ENCODE peak calls at places on chromosomes 16 and 17, in four cellular contexts. One of them, this sample, is unnamed.

GRCh38 chr16:86067516-86067915 is 168.6 kb downstream of the IRF8 start:
- DNase-seq in HT1080: no peak
- DNase-seq in GM23248: no peak
- DNase-seq in amniotic stem cell: no peak
- DNase-seq in this sample: no peak

GRCh38 chr17:43416998-43417891 is 18.5 kb downstream of the ARL4D start:
- DNase-seq in GM23248: peak
- DNase-seq in amniotic stem cell: no peak
- DNase-seq in HT1080: no peak
- DNase-seq in this sample: peak

GRCh38 chr17:75525806-75526554 is 483 bp downstream of the LLGL2 start:
- DNase-seq in HT1080: no peak
- DNase-seq in amniotic stem cell: no peak
- DNase-seq in GM23248: no peak
- DNase-seq in this sample: no peak

GRCh38 chr16:52491216-52491615 is 55.7 kb downstream of the TOX3 start:
- DNase-seq in GM23248: no peak
- DNase-seq in amniotic stem cell: no peak
- DNase-seq in HT1080: peak
- DNase-seq in this sample: no peak

GRCh38 chr17:412211-413015 is 59.8 kb upstream of the RPH3AL start:
- DNase-seq in HT1080: peak
- DNase-seq in GM23248: peak
- DNase-seq in amniotic stem cell: peak
- DNase-seq in this sample: peak

GRCh38 chr17:50560185-50560824 is at the start of gene CACNA1G:
- DNase-seq in amniotic stem cell: peak
- DNase-seq in GM23248: peak
- DNase-seq in HT1080: peak
- DNase-seq in this sample: peak

GRCh38 chr17:19676901-19677300 is 28.4 kb downstream of the ALDH3A2 start:
- DNase-seq in GM23248: no peak
- DNase-seq in HT1080: no peak
- DNase-seq in amniotic stem cell: no peak
- DNase-seq in this sample: no peak

GRCh38 chr16:7487896-7488295 is 155.3 kb downstream of the RBFOX1 start:
- DNase-seq in GM23248: no peak
- DNase-seq in HT1080: no peak
- DNase-seq in amniotic stem cell: no peak
- DNase-seq in this sample: no peak

GRCh38 chr17:49434821-49435581 is 20.3 kb upstream of the PHB1 start:
- DNase-seq in GM23248: peak
- DNase-seq in HT1080: peak
- DNase-seq in amniotic stem cell: peak
- DNase-seq in this sample: peak

GRCh38 chr17:47995241-47995935 is 24.5 kb downstream of the CDK5RAP3 start:
- DNase-seq in HT1080: no peak
- DNase-seq in amniotic stem cell: no peak
- DNase-seq in GM23248: no peak
- DNase-seq in this sample: no peak

GRCh38 chr16:67530013-67530939 is 1.6 kb downstream of the RIPOR1 start:
- DNase-seq in HT1080: peak
- DNase-seq in GM23248: peak
- DNase-seq in amniotic stem cell: peak
- DNase-seq in this sample: peak

GRCh38 chr17:50050431-50051032 is 5.4 kb upstream of the ITGA3 start:
- DNase-seq in amniotic stem cell: no peak
- DNase-seq in GM23248: no peak
- DNase-seq in HT1080: no peak
- DNase-seq in this sample: no peak

GRCh38 chr16:12362482-12363458 is 386.2 kb downstream of the SNX29 start:
- DNase-seq in amniotic stem cell: no peak
- DNase-seq in GM23248: peak
- DNase-seq in HT1080: no peak
- DNase-seq in this sample: no peak

GRCh38 chr17:8468109-8468508 is 32.4 kb downstream of the NDEL1 start:
- DNase-seq in GM23248: no peak
- DNase-seq in HT1080: no peak
- DNase-seq in amniotic stem cell: no peak
- DNase-seq in this sample: no peak

GRCh38 chr16:27972500-27972899 is 91.0 kb downstream of the GSG1L start:
- DNase-seq in GM23248: peak
- DNase-seq in HT1080: peak
- DNase-seq in amniotic stem cell: no peak
- DNase-seq in this sample: peak

GRCh38 chr17:76240461-76241204 is at the start of gene RNF157:
- DNase-seq in HT1080: no peak
- DNase-seq in amniotic stem cell: no peak
- DNase-seq in GM23248: peak
- DNase-seq in this sample: peak

GRCh38 chr16:87698241-87698640 is 67.5 kb downstream of the KLHDC4 start:
- DNase-seq in HT1080: no peak
- DNase-seq in GM23248: no peak
- DNase-seq in amniotic stem cell: no peak
- DNase-seq in this sample: no peak

GRCh38 chr16:28494141-28494851 is at the start of gene APOBR:
- DNase-seq in GM23248: no peak
- DNase-seq in amniotic stem cell: no peak
- DNase-seq in HT1080: peak
- DNase-seq in this sample: no peak

GRCh38 chr17:77370536-77370935 is 229.8 kb downstream of the SEC14L1 start:
- DNase-seq in HT1080: no peak
- DNase-seq in GM23248: no peak
- DNase-seq in amniotic stem cell: no peak
- DNase-seq in this sample: no peak

GRCh38 chr16:11755022-11755760 is 12.5 kb upstream of the TXNDC11 start:
- DNase-seq in amniotic stem cell: no peak
- DNase-seq in GM23248: no peak
- DNase-seq in HT1080: no peak
- DNase-seq in this sample: peak

GRCh38 chr17:61480414-61480807 is 28.2 kb downstream of the TBX4 start:
- DNase-seq in amniotic stem cell: no peak
- DNase-seq in GM23248: no peak
- DNase-seq in HT1080: no peak
- DNase-seq in this sample: no peak

GRCh38 chr16:58127033-58127556 is 2.1 kb downstream of the CFAP20 start:
- DNase-seq in amniotic stem cell: no peak
- DNase-seq in HT1080: no peak
- DNase-seq in GM23248: peak
- DNase-seq in this sample: no peak

GRCh38 chr17:180380-181212 is 854 bp downstream of the DOC2B start:
- DNase-seq in HT1080: no peak
- DNase-seq in amniotic stem cell: no peak
- DNase-seq in GM23248: peak
- DNase-seq in this sample: no peak

GRCh38 chr16:78277374-78277773 is 177.9 kb downstream of the WWOX start:
- DNase-seq in HT1080: no peak
- DNase-seq in GM23248: no peak
- DNase-seq in amniotic stem cell: no peak
- DNase-seq in this sample: no peak

GRCh38 chr17:59565959-59566324 is 532 bp downstream of the DHX40 start:
- DNase-seq in GM23248: peak
- DNase-seq in HT1080: peak
- DNase-seq in amniotic stem cell: peak
- DNase-seq in this sample: peak

GRCh38 chr17:39872700-39873099 is 4.7 kb downstream of the ZPBP2 start:
- DNase-seq in GM23248: peak
- DNase-seq in amniotic stem cell: peak
- DNase-seq in HT1080: no peak
- DNase-seq in this sample: peak

GRCh38 chr17:8226536-8227237 is 16.3 kb upstream of the AURKB start:
- DNase-seq in HT1080: peak
- DNase-seq in GM23248: peak
- DNase-seq in amniotic stem cell: peak
- DNase-seq in this sample: peak

GRCh38 chr17:1555618-1556471 is 6.7 kb downstream of the PITPNA start:
- DNase-seq in HT1080: no peak
- DNase-seq in GM23248: no peak
- DNase-seq in amniotic stem cell: no peak
- DNase-seq in this sample: no peak

GRCh38 chr16:58249780-58250478 is 44.9 kb downstream of the PRSS54 start:
- DNase-seq in amniotic stem cell: peak
- DNase-seq in HT1080: peak
- DNase-seq in GM23248: peak
- DNase-seq in this sample: peak

GRCh38 chr16:50279142-50279865 is 13.0 kb downstream of the ADCY7 start:
- DNase-seq in amniotic stem cell: no peak
- DNase-seq in GM23248: no peak
- DNase-seq in HT1080: no peak
- DNase-seq in this sample: peak

GRCh38 chr17:41322264-41322902 is 6.9 kb upstream of the KRTAP17-1 start:
- DNase-seq in amniotic stem cell: peak
- DNase-seq in HT1080: peak
- DNase-seq in GM23248: peak
- DNase-seq in this sample: peak

GRCh38 chr17:47848198-47848513 is 2.8 kb downstream of the SP6 start:
- DNase-seq in amniotic stem cell: no peak
- DNase-seq in GM23248: no peak
- DNase-seq in HT1080: no peak
- DNase-seq in this sample: no peak

This sample was measured in A172.